ENCODE peak calls at places on chromosomes 7 and 10, in seven cellular contexts. One of them, this sample, is unnamed.

GRCh38 chr7:86914468-86915054 is 144.9 kb downstream of the ELAPOR2 start:
- DNase-seq in left ventricle myocardium inferior: no peak
- DNase-seq in activated CD8-positive, alpha-beta T cell treated with anti-CD3 and anti-CD28 coated beads for 36 hours: no peak
- DNase-seq in astrocyte of the spinal cord: peak
- DNase-seq in adrenal gland: no peak
- DNase-seq in activated gamma-delta T cell treated with anti-CD3 and anti-CD28 coated beads, Interleukin-2, amount 50 U/mL, for 16 hours: no peak
- DNase-seq in right cardiac atrium: no peak
- DNase-seq in this sample: peak

GRCh38 chr7:7693881-7694280 is 24.5 kb downstream of the RPA3 start:
- DNase-seq in left ventricle myocardium inferior: no peak
- DNase-seq in activated CD8-positive, alpha-beta T cell treated with anti-CD3 and anti-CD28 coated beads for 36 hours: no peak
- DNase-seq in astrocyte of the spinal cord: peak
- DNase-seq in adrenal gland: no peak
- DNase-seq in activated gamma-delta T cell treated with anti-CD3 and anti-CD28 coated beads, Interleukin-2, amount 50 U/mL, for 16 hours: no peak
- DNase-seq in right cardiac atrium: no peak
- DNase-seq in this sample: peak

GRCh38 chr7:43764039-43764789 is 5.7 kb downstream of the BLVRA start:
- DNase-seq in left ventricle myocardium inferior: peak
- DNase-seq in activated CD8-positive, alpha-beta T cell treated with anti-CD3 and anti-CD28 coated beads for 36 hours: peak
- DNase-seq in astrocyte of the spinal cord: no peak
- DNase-seq in adrenal gland: no peak
- DNase-seq in activated gamma-delta T cell treated with anti-CD3 and anti-CD28 coated beads, Interleukin-2, amount 50 U/mL, for 16 hours: no peak
- DNase-seq in right cardiac atrium: peak
- DNase-seq in this sample: no peak

GRCh38 chr7:53602817-53603418 is 567.5 kb downstream of the POM121L12 start:
- DNase-seq in left ventricle myocardium inferior: no peak
- DNase-seq in activated CD8-positive, alpha-beta T cell treated with anti-CD3 and anti-CD28 coated beads for 36 hours: no peak
- DNase-seq in astrocyte of the spinal cord: no peak
- DNase-seq in adrenal gland: no peak
- DNase-seq in activated gamma-delta T cell treated with anti-CD3 and anti-CD28 coated beads, Interleukin-2, amount 50 U/mL, for 16 hours: no peak
- DNase-seq in right cardiac atrium: no peak
- DNase-seq in this sample: no peak

GRCh38 chr7:75861636-75862035 is 17.2 kb upstream of the RHBDD2 start:
- DNase-seq in left ventricle myocardium inferior: no peak
- DNase-seq in activated CD8-positive, alpha-beta T cell treated with anti-CD3 and anti-CD28 coated beads for 36 hours: no peak
- DNase-seq in astrocyte of the spinal cord: no peak
- DNase-seq in adrenal gland: no peak
- DNase-seq in activated gamma-delta T cell treated with anti-CD3 and anti-CD28 coated beads, Interleukin-2, amount 50 U/mL, for 16 hours: no peak
- DNase-seq in right cardiac atrium: no peak
- DNase-seq in this sample: no peak

GRCh38 chr7:116633131-116633988 is 38.6 kb upstream of the MET start:
- DNase-seq in left ventricle myocardium inferior: no peak
- DNase-seq in activated CD8-positive, alpha-beta T cell treated with anti-CD3 and anti-CD28 coated beads for 36 hours: no peak
- DNase-seq in astrocyte of the spinal cord: peak
- DNase-seq in adrenal gland: no peak
- DNase-seq in activated gamma-delta T cell treated with anti-CD3 and anti-CD28 coated beads, Interleukin-2, amount 50 U/mL, for 16 hours: no peak
- DNase-seq in right cardiac atrium: no peak
- DNase-seq in this sample: no peak

GRCh38 chr7:132930881-132931280 is 151.0 kb downstream of the CHCHD3 start:
- DNase-seq in left ventricle myocardium inferior: no peak
- DNase-seq in activated CD8-positive, alpha-beta T cell treated with anti-CD3 and anti-CD28 coated beads for 36 hours: no peak
- DNase-seq in astrocyte of the spinal cord: no peak
- DNase-seq in adrenal gland: no peak
- DNase-seq in activated gamma-delta T cell treated with anti-CD3 and anti-CD28 coated beads, Interleukin-2, amount 50 U/mL, for 16 hours: no peak
- DNase-seq in right cardiac atrium: no peak
- DNase-seq in this sample: peak

GRCh38 chr10:44032216-44032615 is 352.7 kb downstream of the CXCL12 start:
- DNase-seq in left ventricle myocardium inferior: no peak
- DNase-seq in activated CD8-positive, alpha-beta T cell treated with anti-CD3 and anti-CD28 coated beads for 36 hours: no peak
- DNase-seq in astrocyte of the spinal cord: no peak
- DNase-seq in adrenal gland: no peak
- DNase-seq in activated gamma-delta T cell treated with anti-CD3 and anti-CD28 coated beads, Interleukin-2, amount 50 U/mL, for 16 hours: no peak
- DNase-seq in right cardiac atrium: no peak
- DNase-seq in this sample: no peak

GRCh38 chr10:8158439-8159071 is 104.1 kb downstream of the GATA3 start:
- DNase-seq in left ventricle myocardium inferior: no peak
- DNase-seq in activated CD8-positive, alpha-beta T cell treated with anti-CD3 and anti-CD28 coated beads for 36 hours: no peak
- DNase-seq in astrocyte of the spinal cord: peak
- DNase-seq in adrenal gland: no peak
- DNase-seq in activated gamma-delta T cell treated with anti-CD3 and anti-CD28 coated beads, Interleukin-2, amount 50 U/mL, for 16 hours: no peak
- DNase-seq in right cardiac atrium: no peak
- DNase-seq in this sample: no peak

GRCh38 chr7:140656548-140657515 is 15.9 kb upstream of the ADCK2 start:
- DNase-seq in left ventricle myocardium inferior: no peak
- DNase-seq in activated CD8-positive, alpha-beta T cell treated with anti-CD3 and anti-CD28 coated beads for 36 hours: peak
- DNase-seq in astrocyte of the spinal cord: peak
- DNase-seq in adrenal gland: peak
- DNase-seq in activated gamma-delta T cell treated with anti-CD3 and anti-CD28 coated beads, Interleukin-2, amount 50 U/mL, for 16 hours: no peak
- DNase-seq in right cardiac atrium: peak
- DNase-seq in this sample: peak

GRCh38 chr7:70721500-70721899 is 410.4 kb upstream of the GALNT17 start:
- DNase-seq in left ventricle myocardium inferior: no peak
- DNase-seq in activated CD8-positive, alpha-beta T cell treated with anti-CD3 and anti-CD28 coated beads for 36 hours: no peak
- DNase-seq in astrocyte of the spinal cord: no peak
- DNase-seq in adrenal gland: no peak
- DNase-seq in activated gamma-delta T cell treated with anti-CD3 and anti-CD28 coated beads, Interleukin-2, amount 50 U/mL, for 16 hours: no peak
- DNase-seq in right cardiac atrium: no peak
- DNase-seq in this sample: no peak

GRCh38 chr7:121307021-121307575 is 21.7 kb upstream of the WNT16 start:
- DNase-seq in left ventricle myocardium inferior: no peak
- DNase-seq in activated CD8-positive, alpha-beta T cell treated with anti-CD3 and anti-CD28 coated beads for 36 hours: no peak
- DNase-seq in astrocyte of the spinal cord: no peak
- DNase-seq in adrenal gland: no peak
- DNase-seq in activated gamma-delta T cell treated with anti-CD3 and anti-CD28 coated beads, Interleukin-2, amount 50 U/mL, for 16 hours: no peak
- DNase-seq in right cardiac atrium: no peak
- DNase-seq in this sample: peak

GRCh38 chr10:68981074-68981473 is 7.5 kb upstream of the KIFBP start:
- DNase-seq in left ventricle myocardium inferior: no peak
- DNase-seq in activated CD8-positive, alpha-beta T cell treated with anti-CD3 and anti-CD28 coated beads for 36 hours: no peak
- DNase-seq in astrocyte of the spinal cord: no peak
- DNase-seq in adrenal gland: no peak
- DNase-seq in activated gamma-delta T cell treated with anti-CD3 and anti-CD28 coated beads, Interleukin-2, amount 50 U/mL, for 16 hours: no peak
- DNase-seq in right cardiac atrium: no peak
- DNase-seq in this sample: peak

GRCh38 chr10:6139470-6139869 is 50.6 kb downstream of the RBM17 start:
- DNase-seq in left ventricle myocardium inferior: no peak
- DNase-seq in activated CD8-positive, alpha-beta T cell treated with anti-CD3 and anti-CD28 coated beads for 36 hours: no peak
- DNase-seq in astrocyte of the spinal cord: no peak
- DNase-seq in adrenal gland: no peak
- DNase-seq in activated gamma-delta T cell treated with anti-CD3 and anti-CD28 coated beads, Interleukin-2, amount 50 U/mL, for 16 hours: no peak
- DNase-seq in right cardiac atrium: no peak
- DNase-seq in this sample: no peak

GRCh38 chr7:30708983-30709382 is 26.7 kb upstream of the CRHR2 start:
- DNase-seq in left ventricle myocardium inferior: peak
- DNase-seq in activated CD8-positive, alpha-beta T cell treated with anti-CD3 and anti-CD28 coated beads for 36 hours: no peak
- DNase-seq in astrocyte of the spinal cord: no peak
- DNase-seq in adrenal gland: no peak
- DNase-seq in activated gamma-delta T cell treated with anti-CD3 and anti-CD28 coated beads, Interleukin-2, amount 50 U/mL, for 16 hours: no peak
- DNase-seq in right cardiac atrium: peak
- DNase-seq in this sample: no peak

GRCh38 chr7:23913016-23913415 is 203.0 kb downstream of the STK31 start:
- DNase-seq in left ventricle myocardium inferior: no peak
- DNase-seq in activated CD8-positive, alpha-beta T cell treated with anti-CD3 and anti-CD28 coated beads for 36 hours: no peak
- DNase-seq in astrocyte of the spinal cord: no peak
- DNase-seq in adrenal gland: no peak
- DNase-seq in activated gamma-delta T cell treated with anti-CD3 and anti-CD28 coated beads, Interleukin-2, amount 50 U/mL, for 16 hours: no peak
- DNase-seq in right cardiac atrium: no peak
- DNase-seq in this sample: no peak

GRCh38 chr10:84543077-84543476 is 214.7 kb downstream of the CCSER2 start:
- DNase-seq in left ventricle myocardium inferior: no peak
- DNase-seq in activated CD8-positive, alpha-beta T cell treated with anti-CD3 and anti-CD28 coated beads for 36 hours: no peak
- DNase-seq in astrocyte of the spinal cord: no peak
- DNase-seq in adrenal gland: no peak
- DNase-seq in activated gamma-delta T cell treated with anti-CD3 and anti-CD28 coated beads, Interleukin-2, amount 50 U/mL, for 16 hours: no peak
- DNase-seq in right cardiac atrium: no peak
- DNase-seq in this sample: no peak